ENCODE peak calls at places on chromosome 3, in ten cellular contexts. F is astrocyte of the spinal cord, J is psoas muscle, P is tibial artery, R is Panc1, Y is astrocyte, M is sigmoid colon, T is heart left ventricle, W is A549, G is WTC11. D is an unnamed sample.

GRCh38 chr3:64056616-64057165 is 33.4 kb upstream of the PSMD6 start:
- DNase-seq in M (no peak), Y (peak; percentile 96), W (no peak), P (no peak), J (no peak), R (no peak), G (no peak), T (no peak), F (peak; percentile 91), D (no peak)

GRCh38 chr3:127135241-127136023 is 57.5 kb upstream of the PRR23E start:
- DNase-seq in R (no peak), Y (peak; percentile 21), G (peak; percentile 33), P (peak; percentile 64), F (peak; percentile 11), T (peak; percentile 47), M (no peak), J (peak; percentile 63), W (no peak), D (no peak)

GRCh38 chr3:187624588-187624987 is 45.6 kb downstream of the SST start:
- DNase-seq in G (no peak), Y (peak; percentile 12), W (no peak), P (no peak), T (no peak), J (no peak), R (no peak), F (no peak), M (no peak), D (no peak)

GRCh38 chr3:49244589-49245205 is 32.3 kb downstream of the C3orf62 start:
- DNase-seq in R (no peak), T (no peak), W (peak; percentile 33), M (peak; percentile 46), F (no peak), Y (no peak), P (peak; percentile 54), J (no peak), G (no peak), D (peak; percentile 12)

GRCh38 chr3:55567615-55568014 is 80.5 kb upstream of the WNT5A start:
- DNase-seq in M (no peak), W (no peak), G (no peak), F (no peak), R (no peak), T (no peak), J (no peak), Y (peak; percentile 18), P (no peak), D (no peak)

GRCh38 chr3:45034612-45035252 is 8.6 kb downstream of the CLEC3B start:
- DNase-seq in J (peak; percentile 77), R (no peak), F (no peak), Y (no peak), G (no peak), T (peak; percentile 68), P (peak; percentile 86), M (peak; percentile 82), W (no peak), D (peak; percentile 10)

GRCh38 chr3:167743799-167744198 is 8.3 kb downstream of the SERPINI1 start:
- DNase-seq in Y (no peak), R (no peak), W (no peak), M (no peak), T (no peak), F (no peak), J (no peak), G (no peak), P (no peak), D (no peak)

GRCh38 chr3:42674151-42674550 is 11.2 kb upstream of the KLHL40 start:
- DNase-seq in J (no peak), T (no peak), F (no peak), M (no peak), W (no peak), Y (no peak), P (no peak), G (no peak), R (no peak), D (no peak)

GRCh38 chr3:139132976-139133375 is 88.3 kb upstream of the PRR23C start:
- DNase-seq in M (no peak), P (no peak), W (no peak), R (no peak), F (no peak), T (no peak), G (no peak), J (no peak), Y (no peak), D (no peak)

GRCh38 chr3:86801921-86802320 is 189.0 kb downstream of the VGLL3 start:
- DNase-seq in W (no peak), J (no peak), P (no peak), T (no peak), F (peak; percentile 58), Y (peak; percentile 71), G (no peak), M (no peak), R (no peak), D (no peak)

GRCh38 chr3:145243875-145244274 is 917.1 kb downstream of the PLOD2 start:
- DNase-seq in J (no peak), F (peak; percentile 89), G (no peak), P (no peak), M (no peak), T (no peak), R (no peak), Y (peak; percentile 95), W (no peak), D (no peak)

GRCh38 chr3:110301781-110302180 is 769.8 kb upstream of the NECTIN3 start:
- DNase-seq in P (no peak), J (no peak), R (no peak), M (no peak), W (no peak), T (no peak), F (no peak), Y (no peak), G (no peak), D (no peak)

GRCh38 chr3:52205727-52206372 is 7.9 kb downstream of the ALAS1 start:
- DNase-seq in T (no peak), F (peak; percentile 39), P (no peak), G (no peak), W (no peak), Y (peak; percentile 55), M (no peak), R (no peak), J (no peak), D (no peak)

GRCh38 chr3:185094691-185095090 is 58.2 kb downstream of the C3orf70 start:
- DNase-seq in G (no peak), J (no peak), T (no peak), W (no peak), M (no peak), R (no peak), Y (no peak), F (no peak), P (no peak), D (no peak)

GRCh38 chr3:33256249-33256648 is 21.0 kb upstream of the FBXL2 start:
- DNase-seq in Y (no peak), P (no peak), M (no peak), W (no peak), T (no peak), G (no peak), R (no peak), J (no peak), F (no peak), D (no peak)

GRCh38 chr3:186108106-186108940 is 566 bp downstream of the ETV5 start:
- DNase-seq in P (no peak), T (peak; percentile 47), R (no peak), J (peak; percentile 50), F (peak; percentile 73), W (peak; percentile 76), G (peak; percentile 77), Y (peak; percentile 45), M (peak; percentile 72), D (peak; percentile 68)

GRCh38 chr3:50950591-50950990 is 275.9 kb downstream of the DOCK3 start:
- DNase-seq in W (no peak), T (no peak), P (no peak), G (no peak), Y (no peak), F (no peak), J (no peak), R (no peak), M (no peak), D (no peak)

GRCh38 chr3:192879346-192880031 is 38.2 kb downstream of the MB21D2 start:
- DNase-seq in T (no peak), F (peak; percentile 95), G (peak; percentile 53), W (peak; percentile 87), Y (peak; percentile 99), M (no peak), P (no peak), R (peak; percentile 92), J (no peak), D (peak; percentile 83)

GRCh38 chr3:73805435-73805834 is 180.7 kb upstream of the PDZRN3 start:
- DNase-seq in W (no peak), M (peak; percentile 88), T (peak; percentile 60), J (peak; percentile 54), F (no peak), R (no peak), P (peak; percentile 92), G (no peak), Y (no peak), D (no peak)

GRCh38 chr3:68070186-68070585 is 415.8 kb upstream of the SUCLG2 start:
- DNase-seq in Y (no peak), F (no peak), W (no peak), P (no peak), M (no peak), R (no peak), T (no peak), G (no peak), J (no peak), D (no peak)
- TF ChIP-seq CTCF in Y (no peak), F (no peak), W (no peak), P (no peak), M (no peak), R (no peak), T (no peak), G (no peak), J (no peak), D (no peak)

DNA sequence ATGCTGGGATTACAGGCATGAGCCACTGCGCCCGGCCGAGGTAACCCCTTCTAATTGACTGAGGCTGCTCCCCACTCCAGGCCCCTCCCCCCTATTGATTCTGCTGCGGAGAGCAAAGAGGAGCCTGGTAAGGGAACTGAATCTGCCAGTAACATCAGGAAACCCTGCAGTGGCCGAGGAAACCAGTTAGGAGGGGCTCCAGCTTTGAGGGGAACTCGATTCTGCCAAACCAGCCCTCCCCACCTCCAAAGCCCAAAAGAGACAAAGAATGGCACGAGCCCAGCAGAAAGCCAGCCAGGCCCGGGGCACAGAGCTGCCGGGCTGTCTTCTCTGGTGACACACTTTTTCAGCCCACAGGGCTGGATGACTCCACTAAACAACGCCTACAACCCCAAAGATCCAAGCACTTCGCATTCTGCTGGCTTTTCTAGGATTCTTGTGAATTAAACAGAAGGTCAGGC is 15.0 kb upstream of the ACAD9 start:
- DNase-seq in M (no peak), W (no peak), Y (no peak), T (no peak), R (no peak), P (no peak), G (no peak), J (no peak), F (no peak), D (no peak)
- TF ChIP-seq CTCF in M (no peak), W (no peak), Y (no peak), T (no peak), R (no peak), P (no peak), G (no peak), J (no peak), F (no peak), D (no peak)

GRCh38 chr3:10192953-10193691 is 28.4 kb downstream of the IRAK2 start:
- DNase-seq in J (no peak), G (peak; percentile 32), M (no peak), F (peak; percentile 88), W (peak; percentile 60), Y (peak; percentile 90), R (no peak), T (no peak), P (peak; percentile 74), D (no peak)
- TF ChIP-seq CTCF in J (peak; percentile 35), G (no peak), M (peak; percentile 35), F (peak; percentile 79), W (peak; percentile 47), Y (peak; percentile 81), R (no peak), T (no peak), P (peak; percentile 26), D (no peak)

GRCh38 chr3:11161666-11162065 is 7.4 kb downstream of the HRH1 start:
- DNase-seq in Y (no peak), P (peak; percentile 31), J (no peak), W (no peak), T (no peak), G (peak; percentile 25), M (no peak), F (no peak), R (no peak), D (no peak)
- TF ChIP-seq CTCF in Y (no peak), P (no peak), J (no peak), W (no peak), T (no peak), G (no peak), M (no peak), F (peak; percentile 21), R (peak; percentile 25), D (no peak)

D was measured in Calu3.